ENCODE peak calls at places on chromosome X, in four cellular contexts. M is fibroblast of mammary gland, K is Right ventricle myocardium superior, C is NCI-H2029. X is an unnamed sample.

GRCh38 chrX:107716045-107716684 is 59.4 kb downstream of the TSC22D3 start:
- DNase-seq in M (no peak), K (peak), C (no peak), X (no peak)

GRCh38 chrX:68209008-68209407 is 224.3 kb downstream of the OPHN1 start:
- DNase-seq in M (no peak), K (no peak), C (no peak), X (no peak)

GRCh38 chrX:106208154-106208553 is 40.0 kb downstream of the PWWP3B start:
- DNase-seq in M (no peak), K (no peak), C (no peak), X (no peak)

GRCh38 chrX:57137481-57137880 is 284 bp upstream of the SPIN2A start:
- DNase-seq in M (peak), K (no peak), C (no peak), X (no peak)

GRCh38 chrX:153934473-153935325 is at the start of gene NAA10:
- DNase-seq in M (peak), K (peak), C (peak), X (peak)

GRCh38 chrX:81900522-81900921 is 698.6 kb downstream of the SH3BGRL start:
- DNase-seq in M (no peak), K (no peak), C (no peak), X (no peak)

GRCh38 chrX:50893466-50893865 is 17.1 kb upstream of the BMP15 start:
- DNase-seq in M (no peak), K (no peak), C (no peak), X (no peak)

GRCh38 chrX:153777261-153778090 is 3.4 kb upstream of the SRPK3 start:
- DNase-seq in M (no peak), K (peak), C (no peak), X (no peak)

GRCh38 chrX:115324194-115324593 is 34.7 kb downstream of the LUZP4 start:
- DNase-seq in M (peak), K (peak), C (no peak), X (no peak)

GRCh38 chrX:10656214-10656613 is 35.8 kb upstream of the MID1 start:
- DNase-seq in M (no peak), K (no peak), C (peak), X (no peak)

GRCh38 chrX:68695206-68695845 is 47.9 kb downstream of the STARD8 start:
- DNase-seq in M (no peak), K (no peak), C (no peak), X (no peak)

GRCh38 chrX:37701588-37701987 is 16.0 kb downstream of the XK start:
- DNase-seq in M (no peak), K (no peak), C (peak), X (no peak)

GRCh38 chrX:110287605-110288004 is 30.3 kb downstream of the AMMECR1 start:
- DNase-seq in M (peak), K (no peak), C (no peak), X (no peak)

GRCh38 chrX:103831342-103831802 is 685 bp downstream of the RAB9B start:
- DNase-seq in M (no peak), K (no peak), C (peak), X (peak)

GRCh38 chrX:13491061-13491460 is 78.3 kb upstream of the EGFL6 start:
- DNase-seq in M (no peak), K (no peak), C (no peak), X (no peak)

GRCh38 chrX:45135616-45136015 is 65.1 kb downstream of the DIPK2B start:
- DNase-seq in M (no peak), K (no peak), C (no peak), X (no peak)

GRCh38 chrX:86148024-86148511 is at the start of gene DACH2:
- DNase-seq in M (peak), K (peak), C (peak), X (peak)

GRCh38 chrX:113833096-113833495 is 750.8 kb upstream of the HTR2C start:
- DNase-seq in M (peak), K (no peak), C (no peak), X (no peak)

GRCh38 chrX:53321216-53321942 is 40.0 kb upstream of the IQSEC2 start:
- DNase-seq in M (no peak), K (no peak), C (no peak), X (no peak)

GRCh38 chrX:9677098-9677739 is 88.4 kb downstream of the GPR143 start:
- DNase-seq in M (peak), K (no peak), C (peak), X (no peak)

GRCh38 chrX:1210844-1211243 is 1.6 kb downstream of the CRLF2 start:
- DNase-seq in M (no peak), K (no peak), C (no peak), X (no peak)

GRCh38 chrX:108072746-108073145 is 18.6 kb downstream of the PSMD10 start:
- DNase-seq in M (peak), K (no peak), C (no peak), X (no peak)

GRCh38 chrX:154135458-154136229 is 8.4 kb upstream of the OPN1LW start:
- DNase-seq in M (no peak), K (no peak), C (no peak), X (no peak)

GRCh38 chrX:120604359-120604782 is 470 bp downstream of the MCTS1 start:
- DNase-seq in M (peak), K (no peak), C (peak), X (no peak)

GRCh38 chrX:39821011-39821708 is 276.6 kb downstream of the BCOR start:
- DNase-seq in M (peak), K (peak), C (no peak), X (no peak)

GRCh38 chrX:150506486-150506885 is 61.9 kb upstream of the MTM1 start:
- DNase-seq in M (no peak), K (no peak), C (peak), X (no peak)

GRCh38 chrX:37871626-37872302 is 24.4 kb upstream of the DYNLT3 start:
- DNase-seq in M (peak), K (no peak), C (no peak), X (no peak)

GRCh38 chrX:20968996-20969395 is 405.2 kb upstream of the CNKSR2 start:
- DNase-seq in M (peak), K (no peak), C (no peak), X (no peak)

GRCh38 chrX:122238801-122239200 is 945.3 kb upstream of the GRIA3 start:
- DNase-seq in M (peak), K (no peak), C (no peak), X (no peak)

GRCh38 chrX:16633754-16634153 is 16.2 kb upstream of the S100G start:
- DNase-seq in M (peak), K (no peak), C (no peak), X (no peak)

GRCh38 chrX:85345523-85345922 is 33.9 kb downstream of the POF1B start:
- DNase-seq in M (no peak), K (no peak), C (no peak), X (no peak)

GRCh38 chrX:72054776-72055495 is 76.8 kb downstream of the RTL5 start:
- DNase-seq in M (no peak), K (no peak), C (no peak), X (no peak)

GRCh38 chrX:45505214-45505613 is 304.5 kb upstream of the DIPK2B start:
- DNase-seq in M (peak), K (no peak), C (no peak), X (no peak)

GRCh38 chrX:3134316-3134715 is 93.0 kb downstream of the ARSF start:
- DNase-seq in M (peak), K (no peak), C (no peak), X (no peak)

GRCh38 chrX:13607356-13607995 is 38.1 kb downstream of the EGFL6 start:
- DNase-seq in M (no peak), K (no peak), C (no peak), X (no peak)

GRCh38 chrX:154298312-154298711 is 2.7 kb downstream of the TKTL1 start:
- DNase-seq in M (no peak), K (no peak), C (no peak), X (no peak)